ENCODE peak calls at places on chromosomes 5 and 9, in four cellular contexts. T, F, H and I are unnamed samples.

GRCh38 chr9:92763721-92764380 is 782 bp downstream of the BICD2 start:
- DNase-seq in F (no peak), T (peak; percentile 69), H (no peak), I (peak; percentile 44)

GRCh38 chr5:41686767-41687166 is 176.4 kb upstream of the PLCXD3 start:
- DNase-seq in F (no peak), H (no peak), T (no peak), I (no peak)

GRCh38 chr5:31511305-31511704 is 20.6 kb downstream of the DROSHA start:
- DNase-seq in F (no peak), T (no peak), H (no peak), I (no peak)

GRCh38 chr5:1555011-1555807 is 31.4 kb upstream of the LPCAT1 start:
- DNase-seq in H (peak; percentile 96), F (no peak), T (peak; percentile 8), I (no peak)

GRCh38 chr9:123562844-123563346 is 206.9 kb downstream of the CRB2 start:
- DNase-seq in T (no peak), F (peak; percentile 34), H (no peak), I (no peak)

GRCh38 chr9:137253717-137254623 is 1.2 kb upstream of the NELFB start:
- DNase-seq in H (no peak), F (no peak), T (peak; percentile 30), I (no peak)

GRCh38 chr5:179255527-179256228 is 89.6 kb downstream of the ADAMTS2 start:
- DNase-seq in H (no peak), T (no peak), F (no peak), I (peak; percentile 4)

GRCh38 chr5:80082221-80082620 is 47.1 kb downstream of the THBS4 start:
- DNase-seq in T (no peak), H (no peak), F (no peak), I (no peak)

GRCh38 chr9:111965566-111966019 is 69.0 kb downstream of the UGCG start:
- DNase-seq in H (peak; percentile 19), F (peak; percentile 90), T (no peak), I (no peak)

GRCh38 chr9:1599961-1600360 is 415.2 kb upstream of the SMARCA2 start:
- DNase-seq in H (no peak), T (no peak), F (no peak), I (no peak)

GRCh38 chr5:81530919-81531318 is 137.0 kb upstream of the ACOT12 start:
- DNase-seq in T (no peak), H (no peak), F (no peak), I (no peak)

GRCh38 chr5:104352954-104353353 is 790.4 kb upstream of the NUDT12 start:
- DNase-seq in H (no peak), F (no peak), T (no peak), I (no peak)

GRCh38 chr5:168047043-168047668 is 244.3 kb upstream of the WWC1 start:
- DNase-seq in F (peak; percentile 3), T (no peak), H (peak; percentile 43), I (peak; percentile 72)

GRCh38 chr5:63255609-63256008 is 677.0 kb downstream of the LRRC70 start:
- DNase-seq in F (no peak), H (no peak), T (no peak), I (peak; percentile 16)

GRCh38 chr9:37350486-37351190 is 71.9 kb upstream of the GRHPR start:
- DNase-seq in H (no peak), T (no peak), F (no peak), I (no peak)

GRCh38 chr9:97714435-97714834 is 17.3 kb upstream of the XPA start:
- DNase-seq in H (peak; percentile 18), F (no peak), T (no peak), I (no peak)

GRCh38 chr9:13014484-13014883 is 239.7 kb downstream of the LURAP1L start:
- DNase-seq in T (no peak), F (no peak), H (no peak), I (no peak)

GRCh38 chr5:150780180-150780692 is 1.7 kb downstream of the SMIM3 start:
- DNase-seq in T (no peak), H (no peak), F (peak; percentile 81), I (no peak)

DNA sequence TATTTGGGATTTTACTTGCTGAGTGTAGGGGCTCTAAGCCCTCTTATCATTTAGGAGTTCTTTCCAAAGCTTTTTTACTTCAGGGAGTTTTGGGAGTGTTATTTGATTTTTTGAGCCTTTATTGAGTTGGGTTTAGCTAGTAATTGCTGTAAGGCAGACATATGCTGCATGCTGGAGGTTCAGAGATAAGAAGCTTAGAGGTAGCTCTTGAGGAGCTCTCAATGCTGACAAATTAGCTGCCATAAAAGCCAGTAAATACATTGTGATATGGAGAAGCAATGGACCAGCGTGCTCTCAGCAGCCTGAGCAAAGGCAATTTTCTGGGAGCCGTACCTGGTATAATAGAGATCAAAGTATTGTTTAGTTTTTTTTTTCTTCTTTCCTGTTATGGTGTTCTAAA is 11.6 kb downstream of the ARHGEF28 start:
- DNase-seq in F (no peak), H (no peak), T (no peak), I (no peak)
- TF ChIP-seq CREM in F (no peak), H (no peak), T (no peak), I (no peak)

GRCh38 chr5:173323121-173323798 is 5.0 kb downstream of the STC2 start:
- DNase-seq in T (no peak), H (no peak), F (no peak), I (no peak)
- TF ChIP-seq CREM in T (no peak), H (no peak), F (no peak), I (no peak)

DNA sequence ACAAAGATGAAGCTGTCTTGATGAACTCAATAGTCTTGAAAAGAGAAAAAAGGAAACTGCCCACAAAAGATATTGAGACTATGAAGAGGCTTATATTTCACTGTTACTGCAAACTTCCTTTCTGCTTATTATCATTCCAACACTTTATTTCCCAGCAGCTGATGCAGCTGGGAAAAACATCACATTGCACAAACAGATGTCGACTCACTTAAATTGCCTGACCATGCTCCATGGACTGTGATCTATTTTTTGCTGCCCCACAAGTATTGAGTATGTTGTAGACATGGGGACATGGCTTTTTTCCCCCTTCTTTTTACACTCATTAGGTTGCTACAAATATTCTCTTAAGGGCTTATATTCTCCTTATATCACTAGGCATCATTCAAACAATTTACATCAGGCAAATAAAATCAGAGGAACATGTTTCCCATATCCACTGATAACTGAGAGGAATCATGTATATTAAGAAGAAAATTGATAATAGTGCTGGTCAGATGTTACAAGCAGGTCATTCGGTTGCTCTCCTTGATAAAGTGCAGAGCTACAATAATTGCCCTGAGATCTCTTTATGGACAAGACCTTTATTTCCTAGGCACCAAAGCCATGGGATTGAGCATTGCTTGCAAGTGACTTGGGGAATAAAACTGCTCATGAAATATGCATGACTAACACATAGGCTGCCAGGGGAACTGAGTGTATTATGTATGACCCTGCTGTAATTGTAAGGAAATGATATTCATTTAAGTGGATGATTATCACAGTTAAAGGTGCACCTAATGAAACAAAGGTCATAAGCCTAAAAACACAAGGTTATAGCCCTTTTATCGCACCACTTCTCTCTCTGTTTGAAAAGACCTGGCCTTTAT is 509.8 kb downstream of the ZNF608 start:
- DNase-seq in F (no peak), H (no peak), T (no peak), I (no peak)
- TF ChIP-seq CREM in F (no peak), H (no peak), T (no peak), I (no peak)

GRCh38 chr9:28158451-28158850 is 585.2 kb upstream of the C9orf72 start:
- DNase-seq in T (no peak), F (no peak), H (no peak), I (no peak)

GRCh38 chr9:28155067-28155466 is 581.8 kb upstream of the C9orf72 start:
- DNase-seq in H (no peak), T (no peak), F (no peak), I (no peak)

DNA sequence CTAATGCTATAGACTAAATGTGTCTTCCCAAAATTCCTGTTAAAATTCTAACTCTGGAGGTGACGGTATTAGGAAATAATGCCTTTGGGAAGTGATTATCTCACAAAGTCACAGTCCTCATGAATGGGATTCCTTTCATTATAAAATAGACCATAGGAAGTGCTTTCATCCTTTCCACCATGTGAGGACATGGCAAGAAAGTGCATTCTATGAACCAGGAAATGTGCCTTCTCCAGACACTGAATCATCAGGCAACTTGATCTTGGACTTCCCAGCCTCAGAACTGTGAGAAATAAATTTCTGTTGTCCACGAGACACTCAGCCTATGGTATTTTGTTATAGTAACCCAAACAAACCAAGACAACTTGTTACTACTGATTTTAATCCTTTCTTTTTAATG is 582.4 kb upstream of the C9orf72 start:
- DNase-seq in H (no peak), F (no peak), T (no peak), I (no peak)
- TF ChIP-seq CREM in H (no peak), F (no peak), T (no peak), I (no peak)

GRCh38 chr5:36152324-36153298 is 700 bp downstream of the SKP2 start:
- DNase-seq in H (no peak), F (no peak), T (no peak), I (no peak)
- TF ChIP-seq CREM in H (no peak), F (no peak), T (no peak), I (peak; percentile 18)

GRCh38 chr9:81474792-81475191 is 214.6 kb downstream of the TLE1 start:
- DNase-seq in F (no peak), H (no peak), T (no peak), I (no peak)

GRCh38 chr9:81476808-81477207 is 212.5 kb downstream of the TLE1 start:
- DNase-seq in T (no peak), H (no peak), F (no peak), I (no peak)

GRCh38 chr9:81479573-81479972 is 209.8 kb downstream of the TLE1 start:
- DNase-seq in H (no peak), T (no peak), F (no peak), I (no peak)

GRCh38 chr9:81480828-81481604 is 208.3 kb downstream of the TLE1 start:
- DNase-seq in F (no peak), H (no peak), T (no peak), I (no peak)

GRCh38 chr9:81477669-81478068 is 211.7 kb downstream of the TLE1 start:
- DNase-seq in T (no peak), F (no peak), H (no peak), I (no peak)
- TF ChIP-seq CREM in T (no peak), F (no peak), H (no peak), I (no peak)

GRCh38 chr5:67588389-67588788 is 391.8 kb upstream of the CD180 start:
- DNase-seq in T (no peak), H (no peak), F (no peak), I (no peak)
- TF ChIP-seq CREM in T (no peak), H (no peak), F (no peak), I (no peak)

GRCh38 chr5:125657936-125658335 is 765.3 kb upstream of the GRAMD2B start:
- DNase-seq in T (no peak), F (no peak), H (no peak), I (no peak)
- TF ChIP-seq CREM in T (no peak), F (no peak), H (no peak), I (no peak)